ENCODE peak calls at places on chromosome X, in seven cellular contexts. T is activated naive CD8-positive, alpha-beta T cell treated with anti-CD3 and anti-CD28 coated beads, Interleukin-2, amount 50 U/mL, for 24 hours; S is central memory CD4-positive, alpha-beta T cell; H is CD4-positive, CD25-positive, alpha-beta regulatory T cell; C is GM12864; D is AG08396; U is NCI-H1436. K is an unnamed sample.

GRCh38 chrX:31228415-31228832 is 156.6 kb upstream of the FTHL17 start:
- DNase-seq in D (peak), H (no peak), S (no peak), U (no peak), C (no peak), T (no peak), K (peak)

GRCh38 chrX:56113785-56114436 is 118.2 kb upstream of the KLF8 start:
- DNase-seq in U (no peak), H (no peak), S (no peak), T (no peak), D (no peak), C (no peak), K (no peak)

GRCh38 chrX:2521092-2521926 is 20.5 kb upstream of the DHRSX start:
- DNase-seq in T (no peak), U (no peak), H (no peak), C (peak), D (no peak), S (no peak), K (no peak)

GRCh38 chrX:95764972-95765451 is 919.6 kb upstream of the DIAPH2 start:
- DNase-seq in U (peak), H (no peak), T (no peak), C (no peak), D (peak), S (no peak), K (peak)

GRCh38 chrX:24842486-24842885 is 148.8 kb downstream of the POLA1 start:
- DNase-seq in S (no peak), T (no peak), C (no peak), D (no peak), U (no peak), H (no peak), K (no peak)

GRCh38 chrX:40056420-40056819 is 41.3 kb downstream of the BCOR start:
- DNase-seq in S (no peak), T (no peak), U (no peak), D (no peak), C (peak), H (no peak), K (no peak)

GRCh38 chrX:73214366-73215094 is at the start of gene NAP1L2:
- DNase-seq in D (peak), U (no peak), C (no peak), T (peak), H (peak), S (peak), K (peak)

GRCh38 chrX:41302293-41302868 is 31.6 kb upstream of the DDX3X start:
- DNase-seq in C (no peak), U (no peak), T (no peak), S (no peak), H (no peak), D (no peak), K (no peak)

GRCh38 chrX:111288841-111289240 is 18.6 kb upstream of the CAPN6 start:
- DNase-seq in H (no peak), U (peak), S (no peak), C (no peak), T (no peak), D (no peak), K (no peak)

GRCh38 chrX:100353326-100353725 is 56.7 kb downstream of the PCDH19 start:
- DNase-seq in S (no peak), T (no peak), C (no peak), D (no peak), U (no peak), H (no peak), K (no peak)

GRCh38 chrX:46477435-46477834 is 67.8 kb downstream of the ZNF674 start:
- DNase-seq in S (no peak), C (no peak), H (no peak), U (no peak), D (no peak), T (no peak), K (no peak)

GRCh38 chrX:874061-874460 is 243.5 kb downstream of the SHOX start:
- DNase-seq in U (no peak), H (no peak), C (no peak), T (no peak), D (no peak), S (no peak), K (no peak)

GRCh38 chrX:22273714-22274317 is 1.1 kb downstream of the CBLL2 start:
- DNase-seq in C (no peak), D (no peak), S (no peak), T (no peak), H (no peak), U (no peak), K (no peak)

GRCh38 chrX:37787353-37787869 is 7.6 kb downstream of the CYBB start:
- DNase-seq in U (no peak), H (no peak), S (no peak), D (no peak), C (no peak), T (no peak), K (no peak)

GRCh38 chrX:101057095-101057714 is 5.3 kb upstream of the TRMT2B start:
- DNase-seq in S (no peak), U (no peak), D (peak), C (no peak), T (no peak), H (no peak), K (no peak)

GRCh38 chrX:30831082-30831481 is 58.0 kb downstream of the TAB3 start:
- DNase-seq in H (no peak), U (no peak), D (no peak), T (peak), S (peak), C (no peak), K (no peak)

GRCh38 chrX:54794795-54795194 is 3.3 kb downstream of the ITIH6 start:
- DNase-seq in T (no peak), C (no peak), S (no peak), U (no peak), H (no peak), D (no peak), K (no peak)

GRCh38 chrX:13667940-13668339 is 15.0 kb downstream of the TCEANC start:
- DNase-seq in T (no peak), U (no peak), S (no peak), C (no peak), H (no peak), D (no peak), K (no peak)

GRCh38 chrX:16839852-16840460 is 30.2 kb downstream of the RBBP7 start:
- DNase-seq in H (no peak), U (no peak), S (no peak), T (no peak), C (no peak), D (peak), K (peak)

GRCh38 chrX:134524181-134524580 is 64.2 kb downstream of the HPRT1 start:
- DNase-seq in U (no peak), T (no peak), D (no peak), H (no peak), C (no peak), S (no peak), K (no peak)

GRCh38 chrX:100599456-100599855 is 14.7 kb downstream of the TNMD start:
- DNase-seq in U (no peak), C (no peak), D (no peak), H (no peak), T (no peak), S (no peak), K (no peak)

GRCh38 chrX:149455934-149456333 is 49.2 kb downstream of the IDS start:
- DNase-seq in D (no peak), U (no peak), T (no peak), S (no peak), H (no peak), C (no peak), K (no peak)

GRCh38 chrX:68433155-68433980 is at the start of gene OPHN1:
- DNase-seq in S (no peak), T (no peak), H (no peak), D (peak), C (no peak), U (no peak), K (peak)

GRCh38 chrX:134631404-134632346 is 26.6 kb downstream of the PLAC1 start:
- DNase-seq in D (peak), H (no peak), S (no peak), T (no peak), C (no peak), U (no peak), K (peak)

GRCh38 chrX:53086464-53086863 is 4.3 kb downstream of the TSPYL2 start:
- DNase-seq in S (no peak), C (no peak), D (peak), T (no peak), H (no peak), U (no peak), K (no peak)

GRCh38 chrX:69137911-69138310 is 27.3 kb downstream of the PJA1 start:
- DNase-seq in D (no peak), H (no peak), U (no peak), S (no peak), C (no peak), T (no peak), K (no peak)

GRCh38 chrX:69060631-69061408 is 104.4 kb downstream of the PJA1 start:
- DNase-seq in S (no peak), T (no peak), D (no peak), U (no peak), H (no peak), C (no peak), K (no peak)

GRCh38 chrX:1152090-1152489 is 60.4 kb downstream of the CRLF2 start:
- DNase-seq in U (no peak), S (no peak), T (no peak), C (no peak), D (no peak), H (no peak), K (no peak)

GRCh38 chrX:54920610-54921426 is at the start of gene TRO:
- DNase-seq in C (no peak), D (no peak), U (peak), S (no peak), T (peak), H (no peak), K (no peak)

GRCh38 chrX:129833153-129834004 is 10.3 kb downstream of the ZDHHC9 start:
- DNase-seq in U (no peak), S (no peak), H (no peak), D (peak), T (no peak), C (no peak), K (peak)

GRCh38 chrX:107978707-107979307 is 3.4 kb downstream of the TEX13B start:
- DNase-seq in T (no peak), D (peak), H (no peak), S (no peak), U (no peak), C (no peak), K (peak)

GRCh38 chrX:42472727-42473126 is 305.2 kb downstream of the PPP1R2C start:
- DNase-seq in C (no peak), S (no peak), H (no peak), T (no peak), U (no peak), D (no peak), K (no peak)